ENCODE peak calls at places on chromosomes 1 and 21, in five cellular contexts. D is activated CD8-positive, alpha-beta memory T cell treated with anti-CD3 and anti-CD28 coated beads for 24 hours; C is NCI-H1417; S is stimulated activated CD4-positive, alpha-beta T cell treated with anti-CD3 and anti-CD28 coated beads, TNF-alpha, amount 100 ng/mL, for 1 hour; L is prostate gland. P is an unnamed sample.

GRCh38 chr1:176801553-176802020 is 338.6 kb downstream of the PAPPA2 start:
- DNase-seq in C (peak), L (no peak), D (no peak), S (no peak), P (no peak)

GRCh38 chr1:192171123-192171522 is 12.9 kb downstream of the RGS18 start:
- DNase-seq in S (no peak), L (no peak), D (no peak), C (no peak), P (no peak)

GRCh38 chr1:210635108-210635507 is 306.4 kb downstream of the HHAT start:
- DNase-seq in S (no peak), C (no peak), D (no peak), L (no peak), P (no peak)

GRCh38 chr1:160565568-160565967 is 13.7 kb downstream of the CD84 start:
- DNase-seq in L (no peak), D (no peak), S (no peak), C (no peak), P (no peak)

GRCh38 chr21:31233711-31234110 is 110.3 kb downstream of the TIAM1 start:
- DNase-seq in S (no peak), L (no peak), C (no peak), D (no peak), P (no peak)

GRCh38 chr1:237146247-237146646 is 104.3 kb downstream of the RYR2 start:
- DNase-seq in D (no peak), L (no peak), C (no peak), S (no peak), P (no peak)

GRCh38 chr1:226568077-226568831 is 19.7 kb downstream of the STUM start:
- DNase-seq in S (no peak), C (no peak), D (no peak), L (no peak), P (no peak)

GRCh38 chr1:44652445-44653106 is 21.7 kb downstream of the TMEM53 start:
- DNase-seq in L (peak), C (peak), S (peak), D (peak), P (peak)

GRCh38 chr21:45266518-45267389 is 20.9 kb downstream of the POFUT2 start:
- DNase-seq in S (peak), L (no peak), C (no peak), D (peak), P (no peak)

GRCh38 chr1:70436617-70437236 is 25.7 kb downstream of the CTH start:
- DNase-seq in D (no peak), C (peak), S (no peak), L (no peak), P (no peak)

GRCh38 chr1:24899581-24900485 is 30.2 kb downstream of the RUNX3 start:
- DNase-seq in C (no peak), L (no peak), S (no peak), D (peak), P (no peak)

GRCh38 chr1:40384887-40385286 is 11.4 kb downstream of the SMAP2 start:
- DNase-seq in C (no peak), S (no peak), L (no peak), D (no peak), P (no peak)

GRCh38 chr1:34671887-34672286 is 83.0 kb upstream of the GJB5 start:
- DNase-seq in S (no peak), L (no peak), D (no peak), C (no peak), P (no peak)

GRCh38 chr1:245571872-245572294 is 417.1 kb downstream of the KIF26B start:
- DNase-seq in D (no peak), L (no peak), S (no peak), C (no peak), P (no peak)

GRCh38 chr1:85122169-85122568 is 73.9 kb upstream of the MCOLN3 start:
- DNase-seq in L (no peak), C (no peak), S (no peak), D (no peak), P (no peak)